ENCODE peak calls at places on chromosomes 3 and 15, in eight cellular contexts. R is neural progenitor cell; I is effector memory CD8-positive, alpha-beta T cell; H is activated CD8-positive, alpha-beta memory T cell treated with anti-CD3 and anti-CD28 coated beads, Interleukin-2, amount 10 ng/mL, durations not matched to agents 7 days and 5 days; G is left ventricle myocardium inferior; E is NCI-H1092 treated with DMSO at 0.1 percent for 48 hours; D is brain microvascular endothelial cell; Q is naive thymus-derived CD8-positive, alpha-beta T cell. Z is an unnamed sample.

GRCh38 chr3:15438988-15439387 is 11.6 kb downstream of the EAF1 start:
- DNase-seq in R (no peak), I (no peak), H (no peak), G (no peak), E (no peak), D (no peak), Q (no peak), Z (peak)

GRCh38 chr15:73959012-73959581 is 32.8 kb downstream of the LOXL1 start:
- DNase-seq in R (no peak), I (no peak), H (peak), G (no peak), E (peak), D (no peak), Q (no peak), Z (peak)

GRCh38 chr15:20358066-20358780 is 183.4 kb downstream of the GOLGA6L6 start:
- DNase-seq in R (no peak), I (no peak), H (no peak), G (no peak), E (no peak), D (no peak), Q (no peak), Z (no peak)

GRCh38 chr15:59741274-59741906 is 52.3 kb upstream of the BNIP2 start:
- DNase-seq in R (peak), I (no peak), H (no peak), G (no peak), E (peak), D (peak), Q (no peak), Z (peak)

GRCh38 chr15:25249236-25250010 is 189.4 kb downstream of the UBE3A start:
- DNase-seq in R (no peak), I (no peak), H (peak), G (no peak), E (no peak), D (no peak), Q (no peak), Z (no peak)

GRCh38 chr3:53650424-53650823 is 156.0 kb downstream of the CACNA1D start:
- DNase-seq in R (no peak), I (no peak), H (peak), G (no peak), E (no peak), D (no peak), Q (no peak), Z (no peak)

GRCh38 chr15:90225504-90226234 is 8.1 kb downstream of the CIB1 start:
- DNase-seq in R (no peak), I (no peak), H (no peak), G (no peak), E (peak), D (no peak), Q (no peak), Z (no peak)

GRCh38 chr15:48627260-48627969 is 18.1 kb downstream of the FBN1 start:
- DNase-seq in R (peak), I (no peak), H (no peak), G (no peak), E (no peak), D (no peak), Q (no peak), Z (peak)